ENCODE peak calls at places on chromosome 5, in eight cellular contexts. S is astrocyte of the spinal cord, U is adrenal gland, F is pancreas, G is IMR-90, I is keratinocyte, V is astrocyte of the cerebellum, R is lower leg skin. X is an unnamed sample.
A peak's percentile ranks its signal among the peaks of the same experiment; 100 is the strongest.

GRCh38 chr5:306011-306805 is 15.3 kb upstream of the AHRR start:
- DNase-seq in S (no peak), U (peak; percentile 45), F (no peak), G (no peak), I (no peak), V (no peak), R (no peak), X (no peak)

GRCh38 chr5:16713386-16713928 is 96.7 kb upstream of the RETREG1 start:
- DNase-seq in S (peak; percentile 79), U (no peak), F (no peak), G (peak; percentile 38), I (no peak), V (peak; percentile 53), R (no peak), X (peak; percentile 34)

GRCh38 chr5:1445313-1445894 is at the start of gene SLC6A3:
- DNase-seq in S (no peak), U (no peak), F (no peak), G (no peak), I (no peak), V (no peak), R (peak; percentile 83), X (no peak)

GRCh38 chr5:93273176-93273575 is 307.8 kb downstream of the NR2F1-AS1 start:
- DNase-seq in S (peak; percentile 75), U (no peak), F (no peak), G (peak; percentile 84), I (no peak), V (peak; percentile 38), R (no peak), X (peak; percentile 72)

GRCh38 chr5:112692472-112692871 is 45.2 kb upstream of the APC start:
- DNase-seq in S (no peak), U (no peak), F (no peak), G (no peak), I (no peak), V (no peak), R (no peak), X (no peak)

GRCh38 chr5:38883842-38884241 is 38.0 kb downstream of the OSMR start:
- DNase-seq in S (no peak), U (no peak), F (no peak), G (no peak), I (no peak), V (no peak), R (no peak), X (no peak)

GRCh38 chr5:1032011-1032410 is 23.4 kb downstream of the NKD2 start:
- DNase-seq in S (no peak), U (no peak), F (no peak), G (no peak), I (no peak), V (no peak), R (peak; percentile 67), X (no peak)

GRCh38 chr5:98205691-98206461 is 567.6 kb upstream of the RGMB start:
- DNase-seq in S (peak; percentile 26), U (no peak), F (no peak), G (peak; percentile 43), I (peak; percentile 53), V (peak; percentile 20), R (no peak), X (peak; percentile 85)

GRCh38 chr5:170184007-170184687 is 48.6 kb upstream of the C5orf58 start:
- DNase-seq in S (peak; percentile 44), U (peak; percentile 87), F (peak; percentile 29), G (peak; percentile 37), I (peak; percentile 9), V (peak; percentile 13), R (peak; percentile 88), X (peak; percentile 53)

GRCh38 chr5:56426658-56427057 is 193.5 kb upstream of the ANKRD55 start:
- DNase-seq in S (no peak), U (no peak), F (no peak), G (no peak), I (no peak), V (no peak), R (no peak), X (no peak)

GRCh38 chr5:32278403-32278802 is 34.3 kb downstream of the MTMR12 start:
- DNase-seq in S (peak; percentile 79), U (peak; percentile 50), F (no peak), G (peak; percentile 82), I (no peak), V (peak; percentile 24), R (no peak), X (peak; percentile 60)

GRCh38 chr5:158701406-158702177 is 398.1 kb downstream of the EBF1 start:
- DNase-seq in S (peak; percentile 17), U (no peak), F (no peak), G (no peak), I (no peak), V (no peak), R (no peak), X (peak; percentile 77)

GRCh38 chr5:73193592-73193991 is 20.6 kb downstream of the TMEM174 start:
- DNase-seq in S (no peak), U (no peak), F (no peak), G (no peak), I (no peak), V (no peak), R (no peak), X (no peak)

GRCh38 chr5:83844320-83845068 is 123.8 kb upstream of the HAPLN1 start:
- DNase-seq in S (peak; percentile 95), U (no peak), F (no peak), G (peak; percentile 74), I (no peak), V (peak; percentile 99), R (no peak), X (peak; percentile 65)

GRCh38 chr5:73591698-73592501 is 26.4 kb downstream of the UTP15 start:
- DNase-seq in S (peak; percentile 40), U (peak; percentile 60), F (no peak), G (peak; percentile 79), I (no peak), V (no peak), R (no peak), X (peak; percentile 81)

GRCh38 chr5:52786937-52787599 is 648 bp upstream of the ITGA1 start:
- DNase-seq in S (peak; percentile 26), U (peak; percentile 58), F (peak; percentile 43), G (peak; percentile 31), I (no peak), V (no peak), R (no peak), X (peak; percentile 19)
- H3K4me3 ChIP-seq in S (peak overlapping the region; percentile 67), U (no peak overlapping the region), F (peak overlapping the region; percentile 46), G (peak overlapping the region; percentile 61), I (no peak overlapping the region), V (peak overlapping the region; percentile 62), R (no peak overlapping the region), X (peak overlapping the region; percentile 67)

GRCh38 chr5:44740655-44741054 is 68.1 kb upstream of the MRPS30 start:
- DNase-seq in S (no peak), U (no peak), F (no peak), G (no peak), I (no peak), V (no peak), R (no peak), X (no peak)
- TF ChIP-seq CTCF in S (no peak), U (no peak), F (no peak), G (no peak), I (no peak), V (no peak), R (no peak), X (no peak)

GRCh38 chr5:179061025-179061424 is 852 bp downstream of the ZNF354C start:
- DNase-seq in S (no peak), U (no peak), F (no peak), G (no peak), I (no peak), V (no peak), R (no peak), X (no peak)
- H3K4me3 ChIP-seq in S (peak overlapping the region; percentile 72), U (peak overlapping the region; percentile 43), F (peak overlapping the region; percentile 61), G (peak overlapping the region; percentile 67), I (peak overlapping the region; percentile 80), V (peak overlapping the region; percentile 73), R (peak overlapping the region; percentile 72), X (peak overlapping the region; percentile 69)

GRCh38 chr5:26024774-26025173 is 1013.6 kb downstream of the CDH9 start:
- DNase-seq in S (no peak), U (no peak), F (no peak), G (no peak), I (no peak), V (no peak), R (no peak), X (no peak)
- TF ChIP-seq CTCF in S (peak; percentile 21), U (no peak), F (no peak), G (no peak), I (no peak), V (peak; percentile 24), R (no peak), X (no peak)

GRCh38 chr5:34926318-34926888 is 3.0 kb upstream of the DNAJC21 start:
- DNase-seq in S (no peak), U (no peak), F (no peak), G (no peak), I (no peak), V (no peak), R (no peak), X (no peak)

GRCh38 chr5:34929150-34929719 is at the start of gene DNAJC21:
- DNase-seq in S (peak; percentile 98), U (peak; percentile 99), F (peak; percentile 98), G (peak; percentile 94), I (peak; percentile 48), V (peak; percentile 87), R (peak; percentile 99), X (peak; percentile 90)

GRCh38 chr5:34927785-34928184 is 1.6 kb upstream of the DNAJC21 start:
- DNase-seq in S (no peak), U (no peak), F (no peak), G (no peak), I (no peak), V (no peak), R (no peak), X (no peak)

GRCh38 chr5:34929720-34930526 is 564 bp downstream of the DNAJC21 start:
- DNase-seq in S (peak; percentile 82), U (peak; percentile 95), F (peak; percentile 89), G (peak; percentile 66), I (no peak), V (no peak), R (peak; percentile 97), X (peak; percentile 70)

GRCh38 chr5:34928267-34928666 is 1.1 kb upstream of the DNAJC21 start:
- DNase-seq in S (no peak), U (no peak), F (no peak), G (no peak), I (no peak), V (no peak), R (no peak), X (no peak)
- H3K4me3 ChIP-seq in S (no peak overlapping the region), U (no peak overlapping the region), F (no peak overlapping the region), G (no peak overlapping the region), I (no peak overlapping the region), V (no peak overlapping the region), R (no peak overlapping the region), X (no peak overlapping the region)